ENCODE peak calls at places on chromosomes 16 and 17, in nine cellular contexts. H is lower lobe of right lung, T is esophagus squamous epithelium, C is thoracic aorta, M is sigmoid colon, D is GM23338, V is PC-3, Q is stomach, A is ovary. X is an unnamed sample.

GRCh38 chr17:57565119-57565635 is 179.9 kb downstream of the CCDC182 start:
- DNase-seq in H (no peak), T (no peak), C (no peak), M (no peak), D (no peak), V (no peak), Q (no peak), A (no peak), X (no peak)

GRCh38 chr17:82304826-82305726 is 12.3 kb downstream of the CD7 start:
- DNase-seq in H (no peak), T (no peak), C (no peak), M (no peak), D (no peak), V (no peak), Q (no peak), A (no peak), X (no peak)

GRCh38 chr17:31357831-31358400 is 33.6 kb upstream of the RAB11FIP4 start:
- DNase-seq in H (no peak), T (no peak), C (no peak), M (no peak), D (no peak), V (peak), Q (no peak), A (no peak), X (no peak)

GRCh38 chr17:39208893-39209292 is 8.8 kb downstream of the RPL19 start:
- DNase-seq in H (peak), T (no peak), C (no peak), M (no peak), D (no peak), V (no peak), Q (peak), A (no peak), X (no peak)

GRCh38 chr17:29625037-29625750 is 2.5 kb upstream of the CORO6 start:
- DNase-seq in H (no peak), T (no peak), C (no peak), M (peak), D (peak), V (no peak), Q (no peak), A (no peak), X (no peak)

GRCh38 chr17:6551909-6552768 is 4.2 kb downstream of the PITPNM3 start:
- DNase-seq in H (peak), T (no peak), C (no peak), M (peak), D (peak), V (peak), Q (peak), A (peak), X (no peak)

GRCh38 chr17:49820773-49821172 is 27.1 kb downstream of the TAC4 start:
- DNase-seq in H (no peak), T (no peak), C (no peak), M (no peak), D (no peak), V (no peak), Q (no peak), A (no peak), X (no peak)

GRCh38 chr17:4796550-4796915 is 569 bp downstream of the PSMB6 start:
- DNase-seq in H (no peak), T (no peak), C (no peak), M (no peak), D (peak), V (peak), Q (no peak), A (no peak), X (peak)

GRCh38 chr17:1060991-1061390 is 64.1 kb downstream of the TIMM22 start:
- DNase-seq in H (peak), T (no peak), C (peak), M (peak), D (no peak), V (peak), Q (peak), A (no peak), X (peak)

GRCh38 chr16:47019563-47019962 is 46.1 kb upstream of the DNAJA2 start:
- DNase-seq in H (no peak), T (no peak), C (no peak), M (no peak), D (no peak), V (peak), Q (no peak), A (no peak), X (no peak)

GRCh38 chr17:82107341-82107860 is 9.4 kb upstream of the FASN start:
- DNase-seq in H (no peak), T (no peak), C (no peak), M (peak), D (peak), V (peak), Q (no peak), A (no peak), X (no peak)

GRCh38 chr17:4543557-4544026 is 11.6 kb downstream of the MYBBP1A start:
- DNase-seq in H (no peak), T (no peak), C (no peak), M (peak), D (no peak), V (no peak), Q (no peak), A (no peak), X (no peak)

GRCh38 chr16:14501331-14502255 is 128.5 kb downstream of the PARN start:
- DNase-seq in H (peak), T (no peak), C (peak), M (peak), D (peak), V (peak), Q (peak), A (peak), X (peak)

GRCh38 chr16:82880361-82880760 is 253.6 kb downstream of the CDH13 start:
- DNase-seq in H (no peak), T (no peak), C (no peak), M (no peak), D (no peak), V (no peak), Q (no peak), A (no peak), X (no peak)

GRCh38 chr17:67569873-67570272 is 147.9 kb upstream of the NOL11 start:
- DNase-seq in H (no peak), T (no peak), C (no peak), M (peak), D (no peak), V (peak), Q (no peak), A (no peak), X (no peak)

GRCh38 chr17:18999911-19000310 is 4.7 kb downstream of the FAM83G start:
- DNase-seq in H (no peak), T (no peak), C (no peak), M (no peak), D (no peak), V (no peak), Q (no peak), A (no peak), X (no peak)

GRCh38 chr17:75589919-75590303 is 2.3 kb downstream of the MYO15B start:
- DNase-seq in H (no peak), T (no peak), C (no peak), M (peak), D (no peak), V (no peak), Q (no peak), A (peak), X (no peak)

GRCh38 chr16:88535857-88536222 is 34.4 kb upstream of the ZC3H18 start:
- DNase-seq in H (no peak), T (no peak), C (no peak), M (no peak), D (no peak), V (no peak), Q (no peak), A (no peak), X (no peak)

GRCh38 chr16:88535181-88535856 is 34.9 kb upstream of the ZC3H18 start:
- DNase-seq in H (peak), T (no peak), C (no peak), M (no peak), D (no peak), V (no peak), Q (no peak), A (peak), X (no peak)

GRCh38 chr16:88533381-88533831 is 36.8 kb upstream of the ZC3H18 start:
- DNase-seq in H (peak), T (no peak), C (no peak), M (no peak), D (peak), V (peak), Q (no peak), A (peak), X (peak)

GRCh38 chr16:88533945-88534641 is 36.1 kb upstream of the ZC3H18 start:
- DNase-seq in H (peak), T (no peak), C (no peak), M (peak), D (peak), V (peak), Q (peak), A (peak), X (peak)

DNA sequence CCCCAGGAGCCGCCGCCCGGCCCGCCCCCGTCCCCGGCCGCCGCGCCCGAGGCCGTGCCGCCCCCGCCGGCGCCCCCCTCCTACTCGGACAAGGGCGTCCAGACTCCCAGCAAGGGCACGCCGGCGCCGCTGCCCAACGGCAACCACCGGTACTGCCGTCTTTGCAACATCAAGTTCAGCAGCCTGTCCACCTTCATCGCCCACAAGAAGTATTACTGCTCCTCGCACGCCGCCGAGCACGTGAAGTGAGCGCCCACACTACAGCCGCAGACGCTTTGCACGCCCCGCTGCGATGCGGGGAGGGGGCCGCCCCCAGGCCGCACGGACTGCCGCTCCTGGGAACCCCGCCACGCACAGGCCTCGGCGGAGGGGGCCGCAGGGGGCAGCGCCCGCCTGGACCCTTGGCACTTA is 35.5 kb upstream of the ZC3H18 start:
- DNase-seq in H (peak), T (no peak), C (no peak), M (no peak), D (peak), V (peak), Q (no peak), A (peak), X (peak)
- H3K4me3 ChIP-seq in H (peak), T (peak), C (peak), M (peak), D (peak), V (peak), Q (peak), A (peak), X (peak)

GRCh38 chr16:5903153-5903552 is 805.6 kb upstream of the EEF2KMT start:
- DNase-seq in H (no peak), T (no peak), C (no peak), M (no peak), D (no peak), V (no peak), Q (no peak), A (no peak), X (no peak)
- H3K27ac ChIP-seq in H (no peak), T (no peak), C (no peak), M (no peak), D (no peak), V (no peak), Q (no peak), A (no peak), X (no peak)

DNA sequence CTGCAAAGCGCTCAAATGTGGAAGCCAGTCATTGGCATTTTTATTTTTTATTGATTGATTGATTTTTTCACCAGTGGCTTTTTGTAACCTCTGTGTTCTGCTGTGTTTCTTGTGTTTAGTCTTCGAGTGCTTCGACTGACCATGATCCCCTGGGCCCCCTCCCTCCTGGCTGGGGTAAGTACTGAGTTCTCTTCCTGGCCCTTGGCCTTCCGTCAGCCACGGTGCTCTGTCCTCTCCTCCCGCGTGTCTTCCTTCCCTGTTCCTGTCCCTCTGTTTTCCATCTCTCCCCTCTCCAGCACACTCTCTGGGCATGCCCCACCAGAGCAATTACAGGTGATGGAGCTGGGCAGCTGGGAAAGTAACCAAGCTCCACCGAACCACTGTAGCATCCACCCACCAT is 25.8 kb upstream of the CLEC18A start:
- DNase-seq in H (no peak), T (no peak), C (no peak), M (no peak), D (no peak), V (no peak), Q (no peak), A (peak), X (no peak)
- H3K4me3 ChIP-seq in H (peak), T (peak), C (peak), M (peak), D (no peak), V (no peak), Q (peak), A (peak), X (peak)

GRCh38 chr16:8863594-8864424 is 5.0 kb downstream of the CARHSP1 start:
- DNase-seq in H (no peak), T (no peak), C (no peak), M (no peak), D (peak), V (no peak), Q (peak), A (peak), X (no peak)
- H3K27ac ChIP-seq in H (peak), T (peak), C (no peak), M (peak), D (peak), V (no peak), Q (peak), A (peak), X (no peak)

GRCh38 chr16:63808730-63809129 is 1313.1 kb downstream of the CDH11 start:
- DNase-seq in H (no peak), T (no peak), C (no peak), M (no peak), D (no peak), V (no peak), Q (no peak), A (no peak), X (no peak)

GRCh38 chr16:63816304-63816703 is 1305.6 kb downstream of the CDH11 start:
- DNase-seq in H (no peak), T (no peak), C (no peak), M (no peak), D (no peak), V (no peak), Q (no peak), A (no peak), X (no peak)

GRCh38 chr16:63813862-63814261 is 1308.0 kb downstream of the CDH11 start:
- DNase-seq in H (no peak), T (no peak), C (no peak), M (no peak), D (no peak), V (no peak), Q (no peak), A (no peak), X (no peak)
- H3K4me3 ChIP-seq in H (no peak), T (no peak), C (no peak), M (no peak), D (no peak), V (no peak), Q (no peak), A (no peak), X (no peak)

GRCh38 chr17:33438136-33438535 is 145.0 kb upstream of the ASIC2 start:
- DNase-seq in H (no peak), T (no peak), C (no peak), M (no peak), D (no peak), V (no peak), Q (no peak), A (no peak), X (no peak)

GRCh38 chr17:33433581-33433980 is 140.5 kb upstream of the ASIC2 start:
- DNase-seq in H (no peak), T (no peak), C (no peak), M (no peak), D (no peak), V (no peak), Q (no peak), A (no peak), X (no peak)

GRCh38 chr17:33436321-33436720 is 143.2 kb upstream of the ASIC2 start:
- DNase-seq in H (no peak), T (no peak), C (no peak), M (no peak), D (no peak), V (no peak), Q (no peak), A (no peak), X (peak)

GRCh38 chr17:33434841-33435240 is 141.7 kb upstream of the ASIC2 start:
- DNase-seq in H (no peak), T (no peak), C (no peak), M (no peak), D (no peak), V (no peak), Q (no peak), A (no peak), X (no peak)

DNA sequence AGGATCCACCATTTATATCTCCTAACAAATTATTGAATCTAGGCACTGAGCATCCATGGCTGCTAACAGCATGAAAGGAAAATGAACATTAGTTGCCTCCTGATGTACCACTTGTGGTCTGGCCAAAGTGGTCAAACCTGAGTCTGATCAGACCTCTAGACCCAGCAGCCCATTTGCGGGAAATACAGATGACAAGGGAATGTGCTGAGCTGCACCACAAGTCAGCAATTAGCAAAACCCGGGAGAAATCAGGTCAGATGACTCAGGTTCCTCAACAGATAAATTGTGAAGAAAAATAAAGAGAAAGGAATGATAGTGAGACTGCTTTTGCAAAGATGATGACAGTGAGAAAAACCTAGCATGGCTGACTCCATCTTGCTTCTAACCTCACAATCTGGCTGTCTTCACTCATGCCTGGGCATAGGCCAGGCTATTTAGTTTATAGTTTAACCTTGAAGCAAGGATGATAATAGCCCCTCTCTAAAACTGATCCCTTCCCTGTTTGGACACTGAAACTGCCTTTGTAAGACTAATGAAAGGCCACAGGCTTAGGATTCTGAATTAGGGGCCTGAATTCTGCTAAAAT is 142.7 kb upstream of the ASIC2 start:
- DNase-seq in H (no peak), T (no peak), C (no peak), M (no peak), D (no peak), V (no peak), Q (no peak), A (no peak), X (no peak)
- H3K27ac ChIP-seq in H (no peak), T (no peak), C (no peak), M (no peak), D (no peak), V (no peak), Q (no peak), A (no peak), X (no peak)

DNA sequence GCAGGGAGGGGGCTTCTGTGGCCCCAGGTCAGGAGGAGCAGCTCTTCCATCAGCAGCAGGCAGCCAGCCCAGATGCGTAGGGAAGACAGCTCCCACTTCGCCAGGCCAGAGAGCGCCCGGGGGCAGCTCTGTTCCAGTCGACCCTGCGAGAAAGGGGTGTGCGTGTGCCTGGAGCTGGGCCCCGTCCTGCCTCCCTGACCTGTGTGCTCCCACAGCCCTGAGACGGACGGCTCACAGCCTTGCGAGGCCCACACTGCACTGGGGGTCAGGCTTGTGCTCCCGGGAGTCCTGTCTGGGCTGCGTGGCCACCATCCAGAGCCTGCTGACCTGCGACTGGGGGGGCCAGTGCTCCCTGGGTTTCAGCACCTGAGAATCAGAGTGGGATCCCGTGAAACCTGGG is 469 bp upstream of the MSLN start:
- DNase-seq in H (peak), T (no peak), C (no peak), M (no peak), D (no peak), V (no peak), Q (no peak), A (no peak), X (no peak)
- H3K4me3 ChIP-seq in H (no peak), T (no peak), C (no peak), M (no peak), D (no peak), V (no peak), Q (no peak), A (no peak), X (no peak)

GRCh38 chr17:72457712-72458111 is 336.9 kb downstream of the SOX9 start:
- DNase-seq in H (no peak), T (no peak), C (no peak), M (no peak), D (no peak), V (no peak), Q (no peak), A (no peak), X (no peak)

GRCh38 chr17:72458301-72458700 is 337.5 kb downstream of the SOX9 start:
- DNase-seq in H (no peak), T (no peak), C (no peak), M (no peak), D (no peak), V (no peak), Q (no peak), A (no peak), X (no peak)

GRCh38 chr17:72455562-72455961 is 334.7 kb downstream of the SOX9 start:
- DNase-seq in H (no peak), T (no peak), C (no peak), M (no peak), D (peak), V (no peak), Q (no peak), A (no peak), X (no peak)

GRCh38 chr17:72454342-72454741 is 333.5 kb downstream of the SOX9 start:
- DNase-seq in H (no peak), T (no peak), C (no peak), M (no peak), D (no peak), V (no peak), Q (no peak), A (no peak), X (no peak)

GRCh38 chr17:72456026-72456569 is 335.3 kb downstream of the SOX9 start:
- DNase-seq in H (no peak), T (no peak), C (no peak), M (no peak), D (no peak), V (peak), Q (peak), A (no peak), X (peak)
- H3K27ac ChIP-seq in H (no peak), T (no peak), C (no peak), M (no peak), D (no peak), V (peak), Q (peak), A (no peak), X (peak)

GRCh38 chr17:8741366-8741765 is 3.3 kb downstream of the CCDC42 start:
- DNase-seq in H (no peak), T (no peak), C (no peak), M (peak), D (no peak), V (no peak), Q (no peak), A (no peak), X (no peak)

GRCh38 chr17:8739104-8739503 is 5.5 kb downstream of the CCDC42 start:
- DNase-seq in H (no peak), T (no peak), C (no peak), M (no peak), D (peak), V (no peak), Q (no peak), A (no peak), X (no peak)

GRCh38 chr17:8741771-8742170 is 2.9 kb downstream of the CCDC42 start:
- DNase-seq in H (no peak), T (no peak), C (no peak), M (peak), D (no peak), V (no peak), Q (no peak), A (no peak), X (no peak)

GRCh38 chr17:8742274-8742673 is 2.4 kb downstream of the CCDC42 start:
- DNase-seq in H (no peak), T (no peak), C (no peak), M (peak), D (no peak), V (no peak), Q (no peak), A (no peak), X (no peak)

GRCh38 chr17:8740486-8740885 is 4.2 kb downstream of the CCDC42 start:
- DNase-seq in H (no peak), T (no peak), C (no peak), M (no peak), D (peak), V (no peak), Q (no peak), A (no peak), X (no peak)
- H3K4me3 ChIP-seq in H (peak), T (no peak), C (peak), M (peak), D (no peak), V (no peak), Q (no peak), A (no peak), X (no peak)

X was measured in brain microvascular endothelial cell.